ENCODE peak calls at places on chromosomes 2 and 18, in four cellular contexts. K is GM12878, Q is WTC11, R is K562. C is an unnamed sample.

GRCh38 chr2:68110102-68110501 is 47.3 kb upstream of the C1D start:
- DNase-seq in K (no peak), Q (no peak), R (no peak), C (no peak)

GRCh38 chr2:152835674-152836073 is 117.3 kb downstream of the ARL6IP6 start:
- DNase-seq in K (no peak), Q (no peak), R (no peak), C (no peak)

GRCh38 chr2:8684421-8684884 is 2.6 kb downstream of the ID2 start:
- DNase-seq in K (peak; percentile 40), Q (no peak), R (no peak), C (peak; percentile 63)

GRCh38 chr2:1140389-1141003 is 189.8 kb downstream of the SNTG2 start:
- DNase-seq in K (no peak), Q (peak; percentile 84), R (peak; percentile 88), C (peak; percentile 24)

GRCh38 chr2:240397542-240397916 is 37.9 kb upstream of the GPC1 start:
- DNase-seq in K (no peak), Q (no peak), R (no peak), C (no peak)

GRCh38 chr2:139478191-139478914 is 698.2 kb upstream of the NXPH2 start:
- DNase-seq in K (no peak), Q (no peak), R (no peak), C (no peak)

GRCh38 chr18:36809590-36810381 is 19.0 kb downstream of the TPGS2 start:
- DNase-seq in K (peak; percentile 27), Q (peak; percentile 17), R (peak; percentile 81), C (peak; percentile 56)

GRCh38 chr18:44229693-44230108 is 451.0 kb upstream of the SETBP1 start:
- DNase-seq in K (no peak), Q (no peak), R (no peak), C (no peak)

GRCh38 chr2:224146356-224147160 is 107.5 kb upstream of the SERPINE2 start:
- DNase-seq in K (no peak), Q (no peak), R (no peak), C (peak; percentile 99)

GRCh38 chr2:219071189-219071816 is 10.6 kb upstream of the IHH start:
- DNase-seq in K (no peak), Q (no peak), R (no peak), C (peak; percentile 91)

GRCh38 chr2:213252206-213252605 is 32.1 kb upstream of the SPAG16 start:
- DNase-seq in K (no peak), Q (no peak), R (no peak), C (no peak)

GRCh38 chr2:148978026-148978685 is 60.3 kb upstream of the LYPD6B start:
- DNase-seq in K (no peak), Q (no peak), R (no peak), C (no peak)

GRCh38 chr2:30653847-30654246 is 153.4 kb downstream of the CAPN13 start:
- DNase-seq in K (no peak), Q (no peak), R (no peak), C (no peak)

GRCh38 chr18:13889661-13890060 is 25.7 kb downstream of the MC2R start:
- DNase-seq in K (no peak), Q (no peak), R (no peak), C (peak; percentile 35)

GRCh38 chr2:159083601-159084000 is 115.2 kb downstream of the TANC1 start:
- DNase-seq in K (no peak), Q (no peak), R (no peak), C (peak; percentile 18)

GRCh38 chr2:225100269-225100668 is 58.0 kb upstream of the DOCK10 start:
- DNase-seq in K (no peak), Q (no peak), R (no peak), C (no peak)

GRCh38 chr2:49950635-49951034 is 796.3 kb upstream of the FSHR start:
- DNase-seq in K (no peak), Q (no peak), R (no peak), C (no peak)

GRCh38 chr18:11387880-11388279 is 221.5 kb upstream of the SLC35G4 start:
- DNase-seq in K (no peak), Q (peak; percentile 45), R (peak; percentile 42), C (peak; percentile 76)
- TF ChIP-seq CBFB in K (no peak), Q (no peak), R (no peak), C (no peak)

DNA sequence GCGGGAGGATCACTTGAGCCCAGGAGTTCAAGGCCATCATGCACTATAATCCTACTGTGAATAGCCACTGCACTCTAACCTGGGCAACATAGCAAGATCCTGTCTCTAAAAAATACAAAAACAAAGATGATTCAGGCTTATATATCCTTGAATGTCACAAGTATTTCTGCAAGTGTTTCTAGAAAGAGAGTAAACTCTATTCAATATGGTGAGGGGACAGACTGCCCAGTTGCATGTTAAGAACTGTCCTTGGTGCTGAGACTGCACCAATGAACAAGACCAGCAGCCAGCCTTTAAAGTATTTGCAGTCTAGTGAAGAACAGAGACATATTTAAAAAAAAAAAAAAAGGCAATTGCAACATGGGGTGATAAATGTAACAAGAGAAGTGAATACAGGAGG is 16.4 kb downstream of the MAP3K19 start:
- DNase-seq in K (no peak), Q (no peak), R (no peak), C (peak; percentile 41)
- TF ChIP-seq CBFB in K (no peak), Q (no peak), R (no peak), C (no peak)

GRCh38 chr2:166173263-166173662 is 45.4 kb upstream of the SCN1A start:
- DNase-seq in K (no peak), Q (no peak), R (no peak), C (no peak)

GRCh38 chr2:166171210-166171609 is 43.4 kb upstream of the SCN1A start:
- DNase-seq in K (no peak), Q (no peak), R (no peak), C (no peak)

GRCh38 chr2:166167451-166167850 is 39.6 kb upstream of the SCN1A start:
- DNase-seq in K (no peak), Q (no peak), R (no peak), C (no peak)

DNA sequence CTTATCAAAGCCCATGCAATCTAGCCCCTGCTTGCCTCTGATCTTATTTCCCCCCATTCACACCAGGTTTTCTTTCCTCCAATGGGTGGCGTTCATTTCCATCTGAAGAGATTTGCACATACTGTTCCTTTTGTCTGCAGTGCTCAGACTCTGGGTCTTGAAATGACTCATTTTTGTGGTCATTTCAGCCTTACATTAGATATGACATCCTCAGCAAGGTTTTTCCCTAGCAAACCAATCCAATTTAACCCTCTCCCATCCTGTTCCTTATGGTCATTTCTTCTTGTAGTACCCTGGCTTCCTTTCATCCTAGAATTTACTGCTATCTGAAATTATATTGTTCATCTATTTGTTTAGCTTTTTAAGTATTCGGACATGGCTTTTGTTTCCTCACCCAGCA is 42.5 kb upstream of the SCN1A start:
- DNase-seq in K (no peak), Q (no peak), R (no peak), C (no peak)
- TF ChIP-seq CBFB in K (no peak), Q (no peak), R (no peak), C (no peak)

GRCh38 chr18:63099848-63100625 is 219.5 kb downstream of the BCL2 start:
- DNase-seq in K (peak; percentile 54), Q (no peak), R (no peak), C (no peak)

GRCh38 chr18:63097198-63097597 is 222.4 kb downstream of the BCL2 start:
- DNase-seq in K (no peak), Q (no peak), R (no peak), C (no peak)

GRCh38 chr18:63099026-63099840 is 220.3 kb downstream of the BCL2 start:
- DNase-seq in K (no peak), Q (no peak), R (no peak), C (no peak)

GRCh38 chr18:63096327-63096874 is 223.2 kb downstream of the BCL2 start:
- DNase-seq in K (no peak), Q (no peak), R (no peak), C (no peak)

GRCh38 chr18:63098014-63098981 is 221.3 kb downstream of the BCL2 start:
- DNase-seq in K (peak; percentile 77), Q (no peak), R (no peak), C (no peak)
- TF ChIP-seq CBFB in K (peak; percentile 85), Q (no peak), R (no peak), C (no peak)